ENCODE peak calls at places on chromosomes 3 and 15, in seven cellular contexts. One of them, this sample, is unnamed.
A peak's percentile ranks its signal among the peaks of the same experiment; 100 is the strongest.

GRCh38 chr3:125511420-125512094 is 8.4 kb downstream of the SNX4 start:
- DNase-seq in CD8-positive, alpha-beta memory T cell: no peak
- DNase-seq in ascending aorta: no peak
- DNase-seq in OCI-LY7: no peak
- DNase-seq in substantia nigra: no peak
- DNase-seq in lower lobe of right lung: no peak
- DNase-seq in pancreas: no peak
- DNase-seq in this sample: no peak

GRCh38 chr15:51108933-51109550 is 14.3 kb upstream of the TNFAIP8L3 start:
- DNase-seq in CD8-positive, alpha-beta memory T cell: no peak
- DNase-seq in ascending aorta: peak; percentile 89
- DNase-seq in OCI-LY7: no peak
- DNase-seq in substantia nigra: no peak
- DNase-seq in lower lobe of right lung: no peak
- DNase-seq in pancreas: no peak
- DNase-seq in this sample: no peak

GRCh38 chr3:39404943-39405686 is 1.4 kb upstream of the RPSA start:
- DNase-seq in CD8-positive, alpha-beta memory T cell: no peak
- DNase-seq in ascending aorta: no peak
- DNase-seq in OCI-LY7: no peak
- DNase-seq in substantia nigra: no peak
- DNase-seq in lower lobe of right lung: no peak
- DNase-seq in pancreas: no peak
- DNase-seq in this sample: no peak

GRCh38 chr3:147373301-147373700 is 33.0 kb downstream of the ZIC4 start:
- DNase-seq in CD8-positive, alpha-beta memory T cell: no peak
- DNase-seq in ascending aorta: no peak
- DNase-seq in OCI-LY7: no peak
- DNase-seq in substantia nigra: no peak
- DNase-seq in lower lobe of right lung: no peak
- DNase-seq in pancreas: no peak
- DNase-seq in this sample: no peak

GRCh38 chr3:169701457-169701856 is 37.9 kb upstream of the MECOM start:
- DNase-seq in CD8-positive, alpha-beta memory T cell: no peak
- DNase-seq in ascending aorta: no peak
- DNase-seq in OCI-LY7: no peak
- DNase-seq in substantia nigra: no peak
- DNase-seq in lower lobe of right lung: no peak
- DNase-seq in pancreas: no peak
- DNase-seq in this sample: no peak

GRCh38 chr15:88636039-88636438 is 2.8 kb upstream of the ISG20 start:
- DNase-seq in CD8-positive, alpha-beta memory T cell: peak; percentile 88
- DNase-seq in ascending aorta: no peak
- DNase-seq in OCI-LY7: no peak
- DNase-seq in substantia nigra: no peak
- DNase-seq in lower lobe of right lung: peak; percentile 61
- DNase-seq in pancreas: no peak
- DNase-seq in this sample: peak; percentile 73

GRCh38 chr3:70849911-70850699 is 537.7 kb upstream of the MDFIC2 start:
- DNase-seq in CD8-positive, alpha-beta memory T cell: no peak
- DNase-seq in ascending aorta: peak; percentile 75
- DNase-seq in OCI-LY7: no peak
- DNase-seq in substantia nigra: no peak
- DNase-seq in lower lobe of right lung: no peak
- DNase-seq in pancreas: no peak
- DNase-seq in this sample: no peak

GRCh38 chr3:133662256-133662773 is 574 bp upstream of the TOPBP1 start:
- DNase-seq in CD8-positive, alpha-beta memory T cell: no peak
- DNase-seq in ascending aorta: no peak
- DNase-seq in OCI-LY7: peak; percentile 51
- DNase-seq in substantia nigra: no peak
- DNase-seq in lower lobe of right lung: no peak
- DNase-seq in pancreas: no peak
- DNase-seq in this sample: no peak

GRCh38 chr15:90143176-90143655 is 40.9 kb upstream of the IDH2 start:
- DNase-seq in CD8-positive, alpha-beta memory T cell: peak; percentile 71
- DNase-seq in ascending aorta: no peak
- DNase-seq in OCI-LY7: peak; percentile 79
- DNase-seq in substantia nigra: no peak
- DNase-seq in lower lobe of right lung: peak; percentile 82
- DNase-seq in pancreas: peak; percentile 96
- DNase-seq in this sample: peak; percentile 81

GRCh38 chr3:14598143-14598569 is 53.4 kb upstream of the CCDC174 start:
- DNase-seq in CD8-positive, alpha-beta memory T cell: peak; percentile 62
- DNase-seq in ascending aorta: no peak
- DNase-seq in OCI-LY7: peak; percentile 40
- DNase-seq in substantia nigra: no peak
- DNase-seq in lower lobe of right lung: no peak
- DNase-seq in pancreas: no peak
- DNase-seq in this sample: no peak

GRCh38 chr3:183098538-183099025 is 714 bp downstream of the MCCC1 start:
- DNase-seq in CD8-positive, alpha-beta memory T cell: no peak
- DNase-seq in ascending aorta: no peak
- DNase-seq in OCI-LY7: no peak
- DNase-seq in substantia nigra: no peak
- DNase-seq in lower lobe of right lung: no peak
- DNase-seq in pancreas: no peak
- DNase-seq in this sample: no peak

GRCh38 chr15:40282144-40282869 is 557 bp downstream of the ANKRD63 start:
- DNase-seq in CD8-positive, alpha-beta memory T cell: peak; percentile 69
- DNase-seq in ascending aorta: no peak
- DNase-seq in OCI-LY7: no peak
- DNase-seq in substantia nigra: no peak
- DNase-seq in lower lobe of right lung: peak; percentile 71
- DNase-seq in pancreas: peak; percentile 87
- DNase-seq in this sample: no peak

GRCh38 chr15:97461212-97461611 is 499.3 kb upstream of the ARRDC4 start:
- DNase-seq in CD8-positive, alpha-beta memory T cell: no peak
- DNase-seq in ascending aorta: no peak
- DNase-seq in OCI-LY7: no peak
- DNase-seq in substantia nigra: no peak
- DNase-seq in lower lobe of right lung: no peak
- DNase-seq in pancreas: no peak
- DNase-seq in this sample: no peak

GRCh38 chr15:97126556-97127233 is 796.2 kb downstream of the NR2F2 start:
- DNase-seq in CD8-positive, alpha-beta memory T cell: no peak
- DNase-seq in ascending aorta: no peak
- DNase-seq in OCI-LY7: no peak
- DNase-seq in substantia nigra: no peak
- DNase-seq in lower lobe of right lung: no peak
- DNase-seq in pancreas: no peak
- DNase-seq in this sample: no peak

GRCh38 chr3:100783619-100784018 is 74.3 kb downstream of the TFG start:
- DNase-seq in CD8-positive, alpha-beta memory T cell: no peak
- DNase-seq in ascending aorta: no peak
- DNase-seq in OCI-LY7: no peak
- DNase-seq in substantia nigra: no peak
- DNase-seq in lower lobe of right lung: no peak
- DNase-seq in pancreas: no peak
- DNase-seq in this sample: no peak

GRCh38 chr15:72231847-72232461 is 964 bp upstream of the PKM start:
- DNase-seq in CD8-positive, alpha-beta memory T cell: peak; percentile 73
- DNase-seq in ascending aorta: peak; percentile 82
- DNase-seq in OCI-LY7: peak; percentile 62
- DNase-seq in substantia nigra: no peak
- DNase-seq in lower lobe of right lung: no peak
- DNase-seq in pancreas: no peak
- DNase-seq in this sample: no peak

GRCh38 chr15:52383100-52383588 is 87.5 kb upstream of the MYO5C start:
- DNase-seq in CD8-positive, alpha-beta memory T cell: no peak
- DNase-seq in ascending aorta: no peak
- DNase-seq in OCI-LY7: no peak
- DNase-seq in substantia nigra: no peak
- DNase-seq in lower lobe of right lung: no peak
- DNase-seq in pancreas: no peak
- DNase-seq in this sample: no peak

GRCh38 chr3:37887824-37888223 is 26.1 kb downstream of the CTDSPL start:
- DNase-seq in CD8-positive, alpha-beta memory T cell: no peak
- DNase-seq in ascending aorta: no peak
- DNase-seq in OCI-LY7: no peak
- DNase-seq in substantia nigra: no peak
- DNase-seq in lower lobe of right lung: no peak
- DNase-seq in pancreas: no peak
- DNase-seq in this sample: no peak

GRCh38 chr3:108528459-108529231 is 18.2 kb upstream of the MYH15 start:
- DNase-seq in CD8-positive, alpha-beta memory T cell: no peak
- DNase-seq in ascending aorta: no peak
- DNase-seq in OCI-LY7: peak; percentile 11
- DNase-seq in substantia nigra: no peak
- DNase-seq in lower lobe of right lung: no peak
- DNase-seq in pancreas: no peak
- DNase-seq in this sample: no peak

GRCh38 chr15:100328796-100329195 is 13.0 kb downstream of the ADAMTS17 start:
- DNase-seq in CD8-positive, alpha-beta memory T cell: no peak
- DNase-seq in ascending aorta: no peak
- DNase-seq in OCI-LY7: peak; percentile 41
- DNase-seq in substantia nigra: no peak
- DNase-seq in lower lobe of right lung: no peak
- DNase-seq in pancreas: no peak
- DNase-seq in this sample: no peak

GRCh38 chr15:76293361-76293760 is 17.9 kb downstream of the ETFA start:
- DNase-seq in CD8-positive, alpha-beta memory T cell: no peak
- DNase-seq in ascending aorta: no peak
- DNase-seq in OCI-LY7: no peak
- DNase-seq in substantia nigra: no peak
- DNase-seq in lower lobe of right lung: no peak
- DNase-seq in pancreas: no peak
- DNase-seq in this sample: no peak

GRCh38 chr15:99452728-99453643 is 112.8 kb upstream of the MEF2A start:
- DNase-seq in CD8-positive, alpha-beta memory T cell: no peak
- DNase-seq in ascending aorta: peak; percentile 96
- DNase-seq in OCI-LY7: no peak
- DNase-seq in substantia nigra: no peak
- DNase-seq in lower lobe of right lung: peak; percentile 95
- DNase-seq in pancreas: no peak
- DNase-seq in this sample: peak; percentile 60

GRCh38 chr15:67124111-67124510 is 58.7 kb downstream of the SMAD3 start:
- DNase-seq in CD8-positive, alpha-beta memory T cell: no peak
- DNase-seq in ascending aorta: no peak
- DNase-seq in OCI-LY7: no peak
- DNase-seq in substantia nigra: no peak
- DNase-seq in lower lobe of right lung: no peak
- DNase-seq in pancreas: no peak
- DNase-seq in this sample: no peak
- H3K27ac ChIP-seq in CD8-positive, alpha-beta memory T cell: peak overlapping the region; percentile 35
- H3K27ac ChIP-seq in ascending aorta: peak overlapping the region; percentile 86
- H3K27ac ChIP-seq in OCI-LY7: no peak overlapping the region
- H3K27ac ChIP-seq in substantia nigra: no peak overlapping the region
- H3K27ac ChIP-seq in lower lobe of right lung: no peak overlapping the region
- H3K27ac ChIP-seq in pancreas: no peak overlapping the region
- H3K27ac ChIP-seq in this sample: peak overlapping the region; percentile 89

DNA sequence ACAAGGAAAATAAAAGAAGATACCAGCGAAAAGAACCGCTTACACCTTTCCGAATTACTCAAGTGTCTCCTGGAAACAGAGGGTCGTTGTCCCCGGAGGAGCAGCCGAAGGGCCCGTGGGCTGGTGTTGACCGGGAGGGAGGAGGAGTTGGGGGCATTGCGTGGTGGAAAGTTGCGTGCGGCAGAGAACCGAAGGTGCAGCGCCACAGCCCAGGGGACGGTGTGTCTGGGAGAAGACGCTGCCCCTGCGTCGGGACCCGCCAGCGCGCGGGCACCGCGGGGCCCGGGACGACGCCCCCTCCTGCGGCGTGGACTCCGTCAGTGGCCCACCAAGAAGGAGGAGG is 325 bp downstream of the ALCAM start:
- DNase-seq in CD8-positive, alpha-beta memory T cell: peak; percentile 61
- DNase-seq in ascending aorta: peak; percentile 64
- DNase-seq in OCI-LY7: peak; percentile 33
- DNase-seq in substantia nigra: no peak
- DNase-seq in lower lobe of right lung: peak; percentile 65
- DNase-seq in pancreas: peak; percentile 82
- DNase-seq in this sample: no peak
- H3K27ac ChIP-seq in CD8-positive, alpha-beta memory T cell: peak overlapping the region; percentile 85
- H3K27ac ChIP-seq in ascending aorta: peak overlapping the region; percentile 96
- H3K27ac ChIP-seq in OCI-LY7: peak overlapping the region; percentile 92
- H3K27ac ChIP-seq in substantia nigra: peak overlapping the region; percentile 96
- H3K27ac ChIP-seq in lower lobe of right lung: peak overlapping the region; percentile 90
- H3K27ac ChIP-seq in pancreas: peak overlapping the region; percentile 84
- H3K27ac ChIP-seq in this sample: peak overlapping the region; percentile 95

GRCh38 chr3:152384412-152384811 is 115.7 kb downstream of the MBNL1 start:
- DNase-seq in CD8-positive, alpha-beta memory T cell: no peak
- DNase-seq in ascending aorta: no peak
- DNase-seq in OCI-LY7: no peak
- DNase-seq in substantia nigra: no peak
- DNase-seq in lower lobe of right lung: no peak
- DNase-seq in pancreas: no peak
- DNase-seq in this sample: no peak

GRCh38 chr3:152386208-152386607 is 117.5 kb downstream of the MBNL1 start:
- DNase-seq in CD8-positive, alpha-beta memory T cell: no peak
- DNase-seq in ascending aorta: no peak
- DNase-seq in OCI-LY7: no peak
- DNase-seq in substantia nigra: no peak
- DNase-seq in lower lobe of right lung: no peak
- DNase-seq in pancreas: no peak
- DNase-seq in this sample: no peak

GRCh38 chr3:152383136-152383606 is 114.4 kb downstream of the MBNL1 start:
- DNase-seq in CD8-positive, alpha-beta memory T cell: no peak
- DNase-seq in ascending aorta: no peak
- DNase-seq in OCI-LY7: no peak
- DNase-seq in substantia nigra: no peak
- DNase-seq in lower lobe of right lung: no peak
- DNase-seq in pancreas: no peak
- DNase-seq in this sample: no peak

GRCh38 chr3:152388631-152389030 is 119.9 kb downstream of the MBNL1 start:
- DNase-seq in CD8-positive, alpha-beta memory T cell: no peak
- DNase-seq in ascending aorta: no peak
- DNase-seq in OCI-LY7: no peak
- DNase-seq in substantia nigra: no peak
- DNase-seq in lower lobe of right lung: no peak
- DNase-seq in pancreas: no peak
- DNase-seq in this sample: no peak

GRCh38 chr3:152385761-152386160 is 117.0 kb downstream of the MBNL1 start:
- DNase-seq in CD8-positive, alpha-beta memory T cell: no peak
- DNase-seq in ascending aorta: no peak
- DNase-seq in OCI-LY7: no peak
- DNase-seq in substantia nigra: no peak
- DNase-seq in lower lobe of right lung: no peak
- DNase-seq in pancreas: no peak
- DNase-seq in this sample: no peak
- H3K27ac ChIP-seq in CD8-positive, alpha-beta memory T cell: no peak overlapping the region
- H3K27ac ChIP-seq in ascending aorta: peak overlapping the region; percentile 78
- H3K27ac ChIP-seq in OCI-LY7: no peak overlapping the region
- H3K27ac ChIP-seq in substantia nigra: peak overlapping the region; percentile 52
- H3K27ac ChIP-seq in lower lobe of right lung: no peak overlapping the region
- H3K27ac ChIP-seq in pancreas: no peak overlapping the region
- H3K27ac ChIP-seq in this sample: peak overlapping the region; percentile 1

DNA sequence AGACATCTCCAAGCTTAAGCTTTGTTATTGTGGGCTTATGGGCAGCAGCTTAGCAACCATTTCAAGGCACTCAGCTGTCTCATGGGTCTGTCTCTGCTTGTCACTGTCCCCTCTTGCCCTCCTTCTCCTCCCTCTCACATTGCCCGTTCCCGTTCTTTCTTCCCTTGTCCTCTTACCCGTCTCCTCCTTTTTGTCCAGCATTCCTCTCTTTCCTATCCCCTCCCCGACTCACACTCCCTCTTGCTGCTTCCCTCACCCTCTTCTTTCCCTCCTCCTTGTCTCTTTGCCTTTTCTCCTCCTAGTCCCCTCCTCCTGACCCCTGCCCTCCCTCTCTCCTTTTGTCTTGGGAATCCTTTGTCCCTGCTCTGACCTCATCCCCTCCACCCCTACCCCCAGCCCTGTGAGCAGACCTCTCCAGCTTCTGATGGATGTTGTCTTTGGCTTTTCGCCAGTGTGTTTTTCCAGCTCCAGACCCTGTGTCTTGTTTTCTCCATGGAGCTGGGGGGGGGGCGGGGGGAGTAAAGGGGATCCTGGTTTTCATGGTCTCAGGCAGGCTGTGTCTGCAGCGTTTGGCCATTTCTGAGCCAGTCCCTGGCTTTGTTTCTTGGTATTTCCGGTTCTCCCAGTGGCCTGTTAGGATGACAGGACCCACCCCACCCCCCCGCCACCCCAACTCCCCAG is 47.9 kb upstream of the TRAK1 start:
- DNase-seq in CD8-positive, alpha-beta memory T cell: no peak
- DNase-seq in ascending aorta: no peak
- DNase-seq in OCI-LY7: no peak
- DNase-seq in substantia nigra: no peak
- DNase-seq in lower lobe of right lung: no peak
- DNase-seq in pancreas: no peak
- DNase-seq in this sample: no peak
- H3K27ac ChIP-seq in CD8-positive, alpha-beta memory T cell: no peak overlapping the region
- H3K27ac ChIP-seq in ascending aorta: peak overlapping the region; percentile 75
- H3K27ac ChIP-seq in OCI-LY7: no peak overlapping the region
- H3K27ac ChIP-seq in substantia nigra: no peak overlapping the region
- H3K27ac ChIP-seq in lower lobe of right lung: peak overlapping the region; percentile 22
- H3K27ac ChIP-seq in pancreas: no peak overlapping the region
- H3K27ac ChIP-seq in this sample: peak overlapping the region; percentile 34

This sample was measured in breast epithelium.